ENCODE peak calls at places on chromosomes 5 and 9, in four cellular contexts. X is bronchial epithelial cell; T is effector CD4-positive, alpha-beta T cell; N is HuH-7.5. M is an unnamed sample.

GRCh38 chr5:115191439-115192031 is 21.8 kb upstream of the TRIM36 start:
- DNase-seq in X (no peak), T (no peak), N (no peak), M (no peak)

GRCh38 chr9:38153152-38153909 is 84.3 kb upstream of the SHB start:
- DNase-seq in X (no peak), T (no peak), N (peak; percentile 36), M (no peak)

GRCh38 chr9:91131433-91131839 is 230.3 kb downstream of the AUH start:
- DNase-seq in X (peak; percentile 91), T (no peak), N (no peak), M (peak; percentile 42)

GRCh38 chr5:151904127-151904526 is 20.5 kb downstream of the GLRA1 start:
- DNase-seq in X (no peak), T (no peak), N (no peak), M (no peak)

GRCh38 chr9:121075251-121076036 is 689 bp downstream of the CNTRL start:
- DNase-seq in X (peak; percentile 38), T (no peak), N (peak; percentile 23), M (peak; percentile 38)

GRCh38 chr9:75087279-75087823 is 604 bp downstream of the NMRK1 start:
- DNase-seq in X (peak; percentile 55), T (peak; percentile 41), N (no peak), M (peak; percentile 40)

GRCh38 chr5:54719384-54720306 is 202.1 kb downstream of the SNX18 start:
- DNase-seq in X (peak; percentile 62), T (no peak), N (no peak), M (no peak)

GRCh38 chr9:93949073-93949693 is 6.0 kb downstream of the BARX1 start:
- DNase-seq in X (no peak), T (no peak), N (no peak), M (no peak)

GRCh38 chr9:134585021-134585561 is 56.5 kb upstream of the COL5A1 start:
- DNase-seq in X (no peak), T (no peak), N (no peak), M (no peak)